ENCODE peak calls at places on chromosomes 7 and 10, in eight cellular contexts. S is right lobe of liver, Z is stomach, L is uterus, W is esophagus squamous epithelium, E is IMR-90, K is body of pancreas, D is adrenal gland. F is an unnamed sample.

GRCh38 chr10:29533696-29534285 is 101.0 kb downstream of the SVIL start:
- DNase-seq in S (no peak), Z (no peak), L (no peak), W (no peak), E (no peak), K (peak; percentile 58), D (no peak), F (no peak)

GRCh38 chr7:125892434-125892833 is 962.8 kb upstream of the POT1 start:
- DNase-seq in S (no peak), Z (no peak), L (no peak), W (no peak), E (no peak), K (no peak), D (no peak), F (no peak)

GRCh38 chr7:42227523-42227922 is 9.5 kb downstream of the GLI3 start:
- DNase-seq in S (no peak), Z (no peak), L (no peak), W (no peak), E (no peak), K (no peak), D (no peak), F (no peak)

GRCh38 chr10:64039208-64039607 is 518.0 kb downstream of the REEP3 start:
- DNase-seq in S (no peak), Z (no peak), L (no peak), W (no peak), E (no peak), K (no peak), D (no peak), F (no peak)

GRCh38 chr7:29289156-29290021 is 94.8 kb downstream of the CHN2 start:
- DNase-seq in S (no peak), Z (no peak), L (no peak), W (no peak), E (no peak), K (peak; percentile 28), D (peak; percentile 35), F (no peak)

GRCh38 chr7:159000859-159001435 is 143.7 kb downstream of the VIPR2 start:
- DNase-seq in S (no peak), Z (no peak), L (no peak), W (no peak), E (no peak), K (no peak), D (no peak), F (no peak)

GRCh38 chr10:111875760-111876159 is 307.8 kb downstream of the GPAM start:
- DNase-seq in S (no peak), Z (no peak), L (no peak), W (no peak), E (no peak), K (no peak), D (no peak), F (no peak)

GRCh38 chr7:73397521-73397934 is 36.0 kb upstream of the FZD9 start:
- DNase-seq in S (no peak), Z (no peak), L (peak; percentile 16), W (no peak), E (no peak), K (no peak), D (no peak), F (no peak)

GRCh38 chr7:74612015-74612829 is 45.3 kb upstream of the GTF2I start:
- DNase-seq in S (no peak), Z (no peak), L (no peak), W (no peak), E (no peak), K (peak; percentile 53), D (no peak), F (no peak)

GRCh38 chr10:102776779-102777417 is 33.1 kb downstream of the WBP1L start:
- DNase-seq in S (no peak), Z (peak; percentile 71), L (peak; percentile 80), W (no peak), E (peak; percentile 98), K (peak; percentile 92), D (peak; percentile 93), F (peak; percentile 15)
- TF ChIP-seq POLR2A in S (peak; percentile 33), Z (no peak), L (no peak), W (no peak), E (peak; percentile 84), K (peak; percentile 27), D (peak; percentile 91), F (no peak)

GRCh38 chr10:6202098-6202683 is 541 bp upstream of the PFKFB3 start:
- DNase-seq in S (peak; percentile 45), Z (no peak), L (no peak), W (no peak), E (no peak), K (no peak), D (no peak), F (no peak)

GRCh38 chr10:6204063-6204340 is 1.3 kb downstream of the PFKFB3 start:
- DNase-seq in S (peak; percentile 74), Z (peak; percentile 62), L (peak; percentile 41), W (no peak), E (no peak), K (peak; percentile 37), D (no peak), F (peak; percentile 45)

GRCh38 chr10:6202684-6203330 is at the start of gene PFKFB3:
- DNase-seq in S (peak; percentile 98), Z (peak; percentile 97), L (peak; percentile 95), W (peak; percentile 60), E (peak; percentile 92), K (peak; percentile 95), D (peak; percentile 97), F (peak; percentile 89)

GRCh38 chr10:6203331-6204062 is 765 bp downstream of the PFKFB3 start:
- DNase-seq in S (peak; percentile 76), Z (peak; percentile 67), L (peak; percentile 61), W (no peak), E (peak; percentile 47), K (peak; percentile 46), D (peak; percentile 56), F (peak; percentile 42)

GRCh38 chr10:6204341-6205191 is 1.8 kb downstream of the PFKFB3 start:
- DNase-seq in S (peak; percentile 58), Z (peak; percentile 73), L (peak; percentile 66), W (no peak), E (peak; percentile 84), K (peak; percentile 73), D (peak; percentile 85), F (no peak)
- TF ChIP-seq POLR2A in S (no peak), Z (no peak), L (no peak), W (no peak), E (no peak), K (no peak), D (no peak), F (no peak)

GRCh38 chr10:102225646-102226541 is at the start of gene ELOVL3:
- DNase-seq in S (peak; percentile 91), Z (peak; percentile 94), L (peak; percentile 93), W (peak; percentile 57), E (peak; percentile 91), K (peak; percentile 96), D (peak; percentile 96), F (peak; percentile 97)
- TF ChIP-seq POLR2A in S (no peak), Z (no peak), L (no peak), W (peak; percentile 11), E (no peak), K (no peak), D (peak; percentile 41), F (peak; percentile 12)

GRCh38 chr7:26417911-26418413 is 126.3 kb downstream of the SNX10 start:
- DNase-seq in S (no peak), Z (no peak), L (no peak), W (no peak), E (no peak), K (no peak), D (no peak), F (no peak)
- TF ChIP-seq POLR2A in S (no peak), Z (no peak), L (no peak), W (no peak), E (no peak), K (no peak), D (no peak), F (no peak)

DNA sequence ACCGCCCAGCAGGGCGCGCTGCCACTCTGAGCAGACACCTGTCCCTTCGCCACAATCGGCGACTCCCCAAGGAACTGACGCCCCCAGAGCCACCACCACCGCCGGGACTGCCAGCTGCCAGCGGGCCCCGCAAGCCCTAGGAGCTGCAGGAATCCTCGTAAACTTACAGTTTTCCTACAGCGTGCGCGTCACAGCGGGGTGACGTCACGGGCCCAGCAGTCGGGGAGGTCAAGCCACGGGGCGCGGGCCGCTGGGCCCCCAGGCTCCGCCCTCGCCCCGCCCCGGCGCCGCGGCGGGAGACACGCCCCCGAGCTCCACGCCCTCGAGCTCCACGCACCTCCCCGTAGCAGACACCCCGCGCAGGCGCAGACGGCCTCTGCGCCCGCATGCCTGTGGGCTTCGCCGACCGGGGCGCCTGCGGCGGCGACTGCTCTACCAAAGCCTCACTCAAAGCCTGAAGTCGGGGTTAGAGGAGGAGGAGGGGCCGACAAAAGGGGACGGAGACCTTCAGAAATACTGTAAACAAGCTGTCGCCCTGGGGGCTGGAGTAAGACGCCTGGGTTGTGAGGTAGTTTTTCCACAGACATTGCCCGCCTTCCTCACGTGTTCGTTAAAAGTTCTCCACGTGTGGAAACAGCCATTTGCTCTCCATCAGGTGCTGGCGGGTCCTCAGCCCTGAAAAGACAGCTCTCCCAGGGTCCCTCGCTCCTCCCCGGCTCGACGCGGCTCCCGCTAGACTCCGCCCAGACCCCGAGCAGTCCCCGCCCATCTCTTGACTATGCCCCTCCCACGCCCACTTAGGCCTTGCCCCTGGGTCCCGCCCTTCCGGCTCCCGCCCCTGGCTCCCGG is at the start of gene ZNF438:
- DNase-seq in S (peak; percentile 98), Z (peak; percentile 96), L (peak; percentile 99), W (peak; percentile 82), E (peak; percentile 95), K (peak; percentile 95), D (peak; percentile 97), F (peak; percentile 85)
- TF ChIP-seq POLR2A in S (peak; percentile 90), Z (no peak), L (peak; percentile 78), W (peak; percentile 87), E (peak; percentile 74), K (peak; percentile 87), D (peak; percentile 82), F (peak; percentile 51)

DNA sequence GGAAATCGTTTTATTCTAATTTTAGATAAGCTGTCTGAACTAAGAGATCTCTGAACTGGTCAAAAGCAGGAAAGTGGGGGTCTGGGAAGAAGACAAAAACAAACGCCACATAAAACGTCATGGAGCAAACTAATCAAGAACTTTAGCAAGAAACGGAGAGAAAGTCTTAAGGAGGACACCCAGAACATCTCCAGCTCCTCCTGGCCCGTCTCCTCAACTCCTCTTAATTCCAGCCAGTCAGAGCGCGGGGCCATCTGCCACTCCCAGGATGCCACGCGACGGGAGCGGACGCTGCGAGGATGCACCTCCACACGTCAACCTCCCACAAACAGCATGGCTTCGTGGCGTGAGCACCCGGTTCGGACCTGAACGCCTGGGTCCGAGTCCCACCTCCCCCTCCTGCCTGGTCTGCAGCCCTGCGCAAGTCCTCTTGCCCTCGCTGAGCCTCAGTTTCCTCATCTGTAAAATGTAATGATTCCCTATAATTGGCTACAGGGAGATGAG is 598 bp downstream of the MMS19 start:
- DNase-seq in S (peak; percentile 83), Z (peak; percentile 74), L (peak; percentile 78), W (peak; percentile 43), E (peak; percentile 74), K (peak; percentile 74), D (peak; percentile 79), F (peak; percentile 92)
- TF ChIP-seq POLR2A in S (no peak), Z (no peak), L (no peak), W (no peak), E (peak; percentile 89), K (no peak), D (no peak), F (peak; percentile 96)